ENCODE peak calls at places on chromosomes 2 and 18, in four cellular contexts. V is uterus, O is heart left ventricle, D is body of pancreas. P is an unnamed sample.

GRCh38 chr2:74893332-74893731 is 59.4 kb downstream of the HK2 start:
- DNase-seq in V (no peak), O (no peak), D (no peak), P (no peak)

GRCh38 chr2:8412586-8412985 is 269.3 kb upstream of the ID2 start:
- DNase-seq in V (peak; percentile 74), O (no peak), D (peak; percentile 31), P (no peak)

GRCh38 chr18:73752546-73752945 is 395.1 kb downstream of the FBXO15 start:
- DNase-seq in V (no peak), O (no peak), D (no peak), P (no peak)

GRCh38 chr18:23880931-23881330 is 133.6 kb upstream of the TTC39C start:
- DNase-seq in V (no peak), O (no peak), D (no peak), P (no peak)

GRCh38 chr2:135091681-135092080 is 39.6 kb downstream of the RAB3GAP1 start:
- DNase-seq in V (no peak), O (no peak), D (no peak), P (no peak)

GRCh38 chr18:27184115-27185024 is 738 bp downstream of the CHST9 start:
- DNase-seq in V (no peak), O (no peak), D (no peak), P (peak; percentile 67)

GRCh38 chr2:455046-455705 is 167.3 kb upstream of the ALKAL2 start:
- DNase-seq in V (no peak), O (no peak), D (no peak), P (peak; percentile 81)

GRCh38 chr2:241903121-241904010 is 33.8 kb downstream of the RTP5 start:
- DNase-seq in V (peak; percentile 18), O (no peak), D (no peak), P (peak; percentile 64)

GRCh38 chr2:206230060-206230890 is 44.2 kb upstream of the ZDBF2 start:
- DNase-seq in V (no peak), O (no peak), D (no peak), P (no peak)

GRCh38 chr18:13900633-13901032 is 14.7 kb downstream of the MC2R start:
- DNase-seq in V (no peak), O (no peak), D (no peak), P (no peak)

GRCh38 chr2:21041943-21042707 is 1.7 kb downstream of the APOB start:
- DNase-seq in V (no peak), O (no peak), D (no peak), P (no peak)

GRCh38 chr18:54805571-54806334 is 22.5 kb upstream of the RAB27B start:
- DNase-seq in V (no peak), O (no peak), D (no peak), P (no peak)

GRCh38 chr2:191115391-191115790 is 35.4 kb downstream of the STAT4 start:
- DNase-seq in V (no peak), O (no peak), D (peak; percentile 2), P (no peak)

GRCh38 chr18:79965119-79965902 is 868 bp downstream of the HSBP1L1 start:
- DNase-seq in V (no peak), O (no peak), D (peak; percentile 64), P (peak; percentile 81)

GRCh38 chr2:109365131-109365530 is 236.1 kb downstream of the SH3RF3 start:
- DNase-seq in V (no peak), O (no peak), D (no peak), P (no peak)

GRCh38 chr2:109370399-109370990 is 241.5 kb downstream of the SH3RF3 start:
- DNase-seq in V (peak; percentile 5), O (peak; percentile 2), D (no peak), P (no peak)

GRCh38 chr2:109369671-109370191 is 240.7 kb downstream of the SH3RF3 start:
- DNase-seq in V (peak; percentile 7), O (peak; percentile 2), D (no peak), P (no peak)

GRCh38 chr2:109368798-109369197 is 239.8 kb downstream of the SH3RF3 start:
- DNase-seq in V (peak; percentile 2), O (peak; percentile 4), D (no peak), P (no peak)

DNA sequence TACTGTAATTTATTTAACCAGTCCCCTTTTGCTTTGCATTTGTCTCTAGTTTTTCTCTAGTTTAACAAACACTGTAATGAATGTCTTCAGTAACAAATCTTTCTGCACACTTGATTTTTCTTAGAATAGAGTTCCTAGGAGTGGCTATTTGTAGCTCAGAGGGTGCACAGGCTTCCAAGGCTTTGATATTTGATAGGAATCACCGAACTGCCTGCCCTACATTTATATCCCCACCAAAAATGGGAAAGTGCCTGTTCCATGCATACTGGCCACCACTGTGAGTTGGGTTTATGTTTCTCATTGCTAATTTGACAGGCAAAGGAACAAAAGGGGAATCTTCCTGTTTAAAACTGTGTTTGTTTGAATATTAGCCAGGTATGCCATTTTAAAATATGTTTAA is 238.7 kb downstream of the SH3RF3 start:
- DNase-seq in V (no peak), O (no peak), D (no peak), P (no peak)
- H3K9me3 ChIP-seq in V (no peaks in the 10 kb centered on the region), O (no peaks in the 10 kb centered on the region), D (no peaks in the 10 kb centered on the region), P (no peaks in the 10 kb centered on the region)

GRCh38 chr2:54310961-54311360 is 54.9 kb upstream of the TSPYL6 start:
- DNase-seq in V (no peak), O (no peak), D (no peak), P (no peak)

GRCh38 chr2:54308782-54309181 is 52.8 kb upstream of the TSPYL6 start:
- DNase-seq in V (no peak), O (no peak), D (no peak), P (no peak)

GRCh38 chr2:54308186-54308585 is 52.2 kb upstream of the TSPYL6 start:
- DNase-seq in V (no peak), O (no peak), D (no peak), P (no peak)

GRCh38 chr2:54310314-54310713 is 54.3 kb upstream of the TSPYL6 start:
- DNase-seq in V (no peak), O (no peak), D (no peak), P (no peak)

DNA sequence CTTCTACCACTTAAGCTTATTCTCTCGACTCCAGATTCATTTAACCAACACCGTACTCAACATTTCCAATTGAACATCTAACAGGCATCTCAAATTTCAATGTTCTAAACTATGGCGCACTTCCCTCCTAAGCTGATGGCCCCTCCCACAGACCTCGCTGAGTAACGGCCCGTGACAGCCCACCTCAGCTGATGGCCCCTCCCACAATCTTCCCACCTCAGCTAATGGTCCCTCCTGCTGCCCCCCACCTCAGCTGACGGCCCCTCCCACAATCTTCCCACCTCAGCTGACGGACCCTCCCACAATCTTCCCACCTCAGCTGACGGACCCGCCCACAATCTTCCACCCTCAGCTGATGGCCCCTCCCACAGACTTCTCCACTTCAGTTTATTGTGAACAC is 57.1 kb upstream of the TSPYL6 start:
- DNase-seq in V (no peak), O (no peak), D (no peak), P (peak; percentile 48)
- TF ChIP-seq POLR2A in V (no peak), O (no peak), D (no peak), P (no peak)

GRCh38 chr2:108239786-108240185 is at the start of gene SULT1C3:
- DNase-seq in V (no peak), O (no peak), D (no peak), P (no peak)
- H3K9me3 ChIP-seq in V (no peaks in the 10 kb centered on the region), O (peaks cover 29% of the 10 kb centered on the region), D (no peaks in the 10 kb centered on the region), P (peaks cover 25% of the 10 kb centered on the region)

GRCh38 chr2:240632291-240632670 is 7.0 kb downstream of the GPR35 start:
- DNase-seq in V (no peak), O (no peak), D (no peak), P (no peak)
- TF ChIP-seq POLR2A in V (no peak), O (no peak), D (no peak), P (no peak)

DNA sequence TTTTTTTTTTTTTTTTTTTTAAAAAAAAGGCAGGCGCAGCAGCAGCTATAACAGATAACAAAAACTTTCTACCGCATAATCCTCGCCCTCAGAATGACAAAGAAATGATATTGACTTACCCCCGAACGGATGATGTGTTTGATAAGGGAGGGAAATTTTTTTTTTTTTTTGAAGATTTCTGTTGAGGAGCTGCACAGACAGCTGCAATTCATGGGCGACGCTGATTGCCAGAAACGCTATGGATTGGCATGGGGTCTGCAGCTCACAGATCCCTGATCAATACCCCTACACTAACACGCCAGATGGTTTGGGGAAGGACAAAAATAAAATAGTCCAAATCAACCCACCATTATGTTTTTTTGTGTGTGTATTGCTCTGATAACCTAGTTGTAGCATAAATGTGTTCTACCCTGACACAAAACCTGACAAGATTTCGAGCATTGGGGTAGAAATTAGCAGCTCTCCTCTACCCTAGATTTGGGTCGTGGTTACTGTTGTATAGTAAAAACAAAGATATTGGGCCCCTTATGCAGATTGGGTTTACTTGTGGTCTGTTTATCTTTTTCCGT is 3.6 kb upstream of the ONECUT2 start:
- DNase-seq in V (no peak), O (no peak), D (no peak), P (no peak)
- H3K9me3 ChIP-seq in V (no peaks in the 10 kb centered on the region), O (no peaks in the 10 kb centered on the region), D (peaks cover 10% of the 10 kb centered on the region), P (no peaks in the 10 kb centered on the region)

DNA sequence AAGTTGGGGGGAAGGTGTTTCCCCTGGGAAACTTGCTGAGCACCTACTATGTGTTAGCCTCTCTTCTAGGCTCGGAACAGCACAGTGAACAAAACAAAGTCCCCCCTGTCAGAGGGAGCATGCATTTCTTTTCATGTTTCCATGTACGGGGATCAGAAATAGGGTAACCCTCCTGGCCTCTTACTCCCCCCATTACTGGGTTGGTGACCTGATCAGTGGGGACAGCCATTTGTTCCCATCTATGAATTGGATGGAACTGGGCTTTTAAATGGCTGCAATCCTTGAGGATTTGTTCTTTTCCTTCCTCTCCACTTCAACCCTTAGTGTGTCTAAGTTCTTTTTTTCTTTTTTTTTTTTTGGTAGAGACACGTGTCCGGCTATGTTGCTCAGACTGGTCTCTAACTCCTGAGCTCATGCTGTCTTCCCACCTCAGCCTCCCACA is 13.7 kb downstream of the NCL start:
- DNase-seq in V (no peak), O (no peak), D (no peak), P (no peak)
- TF ChIP-seq POLR2A in V (no peak), O (no peak), D (no peak), P (no peak)

GRCh38 chr2:52340185-52340584 is 1308.3 kb upstream of the NRXN1 start:
- DNase-seq in V (no peak), O (no peak), D (no peak), P (no peak)
- H3K9me3 ChIP-seq in V (no peaks in the 10 kb centered on the region), O (no peaks in the 10 kb centered on the region), D (no peaks in the 10 kb centered on the region), P (no peaks in the 10 kb centered on the region)